ENCODE peak calls at places on chromosomes 16 and 17, in nine cellular contexts. I is AG04450; B is stimulated activated CD8-positive, alpha-beta memory T cell treated with anti-CD3 and anti-CD28 coated beads, Interleukin-15, amount 100 ng/mL, for 48 hours; N is progenitor cell of endocrine pancreas; U is AG20443; D is CD4-positive, CD25-positive, alpha-beta regulatory T cell; P is NCI-H2029; S is endodermal cell; J is stimulated activated naive CD8-positive, alpha-beta T cell treated with anti-CD3 and anti-CD28 coated beads, Interleukin-15, amount 100 ng/mL, for 72 hours. Q is an unnamed sample.

GRCh38 chr17:33049781-33050414 is 58.3 kb downstream of the SPACA3 start:
- DNase-seq in U (peak; percentile 84), D (peak; percentile 4), J (peak; percentile 35), P (peak; percentile 32), I (no peak), B (no peak), N (peak; percentile 18), S (peak; percentile 90), Q (peak; percentile 10)

GRCh38 chr17:76314392-76315227 is 6.5 kb upstream of the QRICH2 start:
- DNase-seq in J (no peak), S (no peak), P (no peak), N (no peak), D (no peak), U (no peak), B (no peak), I (peak; percentile 62), Q (no peak)

GRCh38 chr16:64417711-64418227 is 704.1 kb downstream of the CDH11 start:
- DNase-seq in N (no peak), S (no peak), J (no peak), P (no peak), D (no peak), U (peak; percentile 34), I (no peak), B (no peak), Q (no peak)

GRCh38 chr17:81428121-81428515 is 32.9 kb downstream of the BAHCC1 start:
- DNase-seq in D (no peak), J (no peak), U (peak; percentile 56), S (no peak), N (no peak), I (no peak), P (peak; percentile 64), B (no peak), Q (no peak)

GRCh38 chr16:57893559-57894389 is 77.2 kb downstream of the CNGB1 start:
- DNase-seq in B (no peak), N (no peak), I (peak; percentile 78), D (no peak), S (no peak), P (no peak), U (peak; percentile 64), J (no peak), Q (no peak)

GRCh38 chr17:82065193-82065637 is 389 bp downstream of the DUS1L start:
- DNase-seq in N (no peak), I (no peak), P (no peak), J (no peak), S (no peak), D (no peak), B (no peak), U (no peak), Q (no peak)

GRCh38 chr16:48617711-48618148 is 7.8 kb upstream of the N4BP1 start:
- DNase-seq in S (no peak), P (peak; percentile 19), B (no peak), J (no peak), U (peak; percentile 63), I (no peak), D (no peak), N (no peak), Q (no peak)

GRCh38 chr17:58277107-58277506 is 3.6 kb downstream of the MPO start:
- DNase-seq in I (no peak), B (no peak), U (peak; percentile 20), D (peak; percentile 22), P (no peak), S (no peak), J (no peak), N (no peak), Q (no peak)

GRCh38 chr17:42683407-42684031 is 1.2 kb downstream of the CNTNAP1 start:
- DNase-seq in J (no peak), I (no peak), N (no peak), U (no peak), S (peak; percentile 73), P (no peak), B (no peak), D (no peak), Q (no peak)

GRCh38 chr17:46719889-46720288 is 98.6 kb downstream of the WNT3 start:
- DNase-seq in U (no peak), D (no peak), S (no peak), I (no peak), N (no peak), B (no peak), J (no peak), P (no peak), Q (no peak)

GRCh38 chr17:80710716-80711115 is 166.1 kb downstream of the RPTOR start:
- DNase-seq in S (no peak), I (no peak), B (no peak), U (no peak), N (no peak), P (no peak), J (no peak), D (no peak), Q (no peak)

GRCh38 chr17:59373879-59374495 is 42.5 kb downstream of the YPEL2 start:
- DNase-seq in B (no peak), I (no peak), P (no peak), N (no peak), D (no peak), J (no peak), U (peak; percentile 62), S (no peak), Q (no peak)

GRCh38 chr17:28524476-28525415 is 18.6 kb downstream of the FOXN1 start:
- DNase-seq in B (no peak), N (no peak), S (no peak), P (no peak), I (peak; percentile 30), U (peak; percentile 78), J (no peak), D (no peak), Q (no peak)

GRCh38 chr16:49932943-49933342 is 77.0 kb upstream of the ZNF423 start:
- DNase-seq in J (no peak), N (no peak), P (no peak), D (no peak), U (peak; percentile 69), B (no peak), S (no peak), I (no peak), Q (no peak)

GRCh38 chr16:84497418-84497817 is 7.0 kb downstream of the MEAK7 start:
- DNase-seq in N (no peak), D (no peak), J (no peak), I (no peak), S (peak; percentile 16), P (no peak), B (no peak), U (no peak), Q (no peak)

GRCh38 chr16:86299882-86300490 is 210.3 kb upstream of the FOXF1 start:
- DNase-seq in S (no peak), P (no peak), N (no peak), U (no peak), J (no peak), I (no peak), D (no peak), B (no peak), Q (no peak)

GRCh38 chr17:79930077-79930785 is 91.0 kb upstream of the CBX4 start:
- DNase-seq in J (no peak), U (no peak), B (no peak), N (no peak), D (no peak), P (no peak), S (peak; percentile 80), I (no peak), Q (no peak)

GRCh38 chr16:53566568-53566967 is 63.6 kb upstream of the AKTIP start:
- DNase-seq in D (no peak), S (no peak), U (no peak), N (no peak), B (no peak), J (no peak), P (no peak), I (no peak), Q (no peak)

GRCh38 chr17:17555151-17555550 is 36.4 kb downstream of the PEMT start:
- DNase-seq in N (no peak), U (no peak), B (no peak), I (no peak), P (no peak), S (no peak), J (no peak), D (no peak), Q (no peak)

GRCh38 chr16:28063047-28063521 is 430 bp downstream of the GSG1L start:
- DNase-seq in P (no peak), U (peak; percentile 67), B (no peak), N (no peak), I (no peak), S (peak; percentile 68), D (no peak), J (no peak), Q (no peak)

GRCh38 chr17:5747964-5748363 is 163.7 kb upstream of the NLRP1 start:
- DNase-seq in S (no peak), N (no peak), D (no peak), J (no peak), P (no peak), U (no peak), I (no peak), B (no peak), Q (no peak)

GRCh38 chr17:4980644-4981216 is 6.7 kb downstream of the CAMTA2 start:
- DNase-seq in I (no peak), U (peak; percentile 57), S (peak; percentile 88), P (peak; percentile 8), N (peak; percentile 46), B (no peak), J (peak; percentile 43), D (peak; percentile 71), Q (no peak)

GRCh38 chr17:50214986-50215730 is 13.7 kb upstream of the COL1A1 start:
- DNase-seq in P (no peak), B (no peak), J (no peak), U (no peak), D (no peak), N (no peak), S (no peak), I (no peak), Q (no peak)

GRCh38 chr16:28974007-28974436 is 556 bp upstream of the SPNS1 start:
- DNase-seq in N (peak; percentile 34), U (peak; percentile 76), S (peak; percentile 90), J (no peak), D (no peak), I (peak; percentile 41), B (no peak), P (peak; percentile 12), Q (peak; percentile 36)

GRCh38 chr16:8674413-8675022 is at the start of gene ABAT:
- DNase-seq in B (peak; percentile 84), N (peak; percentile 82), U (peak; percentile 99), D (peak; percentile 89), S (peak; percentile 95), J (peak; percentile 89), I (peak; percentile 16), P (peak; percentile 75), Q (no peak)

GRCh38 chr16:11133344-11133921 is 122.6 kb downstream of the SOCS1 start:
- DNase-seq in D (no peak), B (no peak), J (no peak), P (no peak), N (no peak), I (peak; percentile 90), S (no peak), U (peak; percentile 94), Q (no peak)

GRCh38 chr16:22053921-22054341 is 38.4 kb upstream of the VWA3A start:
- DNase-seq in J (no peak), B (no peak), D (no peak), P (no peak), I (no peak), U (no peak), N (no peak), S (no peak), Q (no peak)

GRCh38 chr17:7478276-7479138 is 924 bp downstream of the ZBTB4 start:
- DNase-seq in B (no peak), S (peak; percentile 77), N (peak; percentile 28), I (no peak), D (peak; percentile 76), J (peak; percentile 65), P (no peak), U (peak; percentile 62), Q (no peak)

GRCh38 chr16:82031116-82032084 is 3.7 kb upstream of the HSD17B2 start:
- DNase-seq in S (peak; percentile 56), D (no peak), B (no peak), N (no peak), J (no peak), U (peak; percentile 75), P (no peak), I (peak; percentile 27), Q (no peak)

GRCh38 chr17:67375761-67376160 is 1.3 kb upstream of the PITPNC1 start:
- DNase-seq in N (no peak), D (no peak), P (no peak), I (no peak), U (no peak), B (no peak), J (no peak), S (no peak), Q (no peak)

GRCh38 chr17:9587969-9588656 is 11.7 kb downstream of the CFAP52 start:
- DNase-seq in N (no peak), J (no peak), I (no peak), S (no peak), B (no peak), D (no peak), U (no peak), P (no peak), Q (no peak)